ENCODE peak calls at places on chromosomes 11 and 22, in five cellular contexts. M is astrocyte of the cerebellum, Q is psoas muscle, J is foreskin fibroblast, N is GM12865. L is an unnamed sample.
A peak's percentile ranks its signal among the peaks of the same experiment; 100 is the strongest.

GRCh38 chr11:86984701-86985100 is 29.5 kb upstream of the FZD4 start:
- DNase-seq in M (no peak), Q (peak; percentile 59), J (no peak), N (no peak), L (no peak)

GRCh38 chr11:118224512-118225180 is at the start of gene JAML:
- DNase-seq in M (no peak), Q (no peak), J (no peak), N (peak; percentile 77), L (no peak)

GRCh38 chr11:18791175-18792065 is at the start of gene PTPN5:
- DNase-seq in M (no peak), Q (no peak), J (no peak), N (no peak), L (peak; percentile 13)

GRCh38 chr22:20324139-20324516 is 4.3 kb upstream of the DGCR6L start:
- DNase-seq in M (no peak), Q (no peak), J (no peak), N (no peak), L (no peak)

GRCh38 chr11:12811861-12812260 is 137.6 kb downstream of the TEAD1 start:
- DNase-seq in M (no peak), Q (no peak), J (no peak), N (peak; percentile 71), L (no peak)

GRCh38 chr11:128967578-128967977 is 24.9 kb upstream of the TP53AIP1 start:
- DNase-seq in M (no peak), Q (no peak), J (no peak), N (no peak), L (no peak)

GRCh38 chr22:47850644-47851151 is 1088.2 kb downstream of the TBC1D22A start:
- DNase-seq in M (peak; percentile 8), Q (no peak), J (no peak), N (no peak), L (no peak)

GRCh38 chr11:86955111-86955673 is at the start of gene FZD4:
- DNase-seq in M (peak; percentile 48), Q (peak; percentile 96), J (peak; percentile 89), N (peak; percentile 87), L (peak; percentile 91)

GRCh38 chr22:39325392-39325932 is 6.0 kb upstream of the RPL3 start:
- DNase-seq in M (no peak), Q (no peak), J (no peak), N (no peak), L (no peak)

GRCh38 chr22:28141614-28142013 is 222.6 kb upstream of the PITPNB start:
- DNase-seq in M (peak; percentile 84), Q (no peak), J (peak; percentile 60), N (no peak), L (peak; percentile 73)

GRCh38 chr11:130379276-130379675 is 49.1 kb downstream of the ADAMTS8 start:
- DNase-seq in M (no peak), Q (no peak), J (no peak), N (no peak), L (no peak)

GRCh38 chr11:131674051-131674755 is 303.8 kb downstream of the NTM start:
- DNase-seq in M (peak; percentile 53), Q (peak; percentile 80), J (peak; percentile 71), N (peak; percentile 63), L (peak; percentile 91)

DNA sequence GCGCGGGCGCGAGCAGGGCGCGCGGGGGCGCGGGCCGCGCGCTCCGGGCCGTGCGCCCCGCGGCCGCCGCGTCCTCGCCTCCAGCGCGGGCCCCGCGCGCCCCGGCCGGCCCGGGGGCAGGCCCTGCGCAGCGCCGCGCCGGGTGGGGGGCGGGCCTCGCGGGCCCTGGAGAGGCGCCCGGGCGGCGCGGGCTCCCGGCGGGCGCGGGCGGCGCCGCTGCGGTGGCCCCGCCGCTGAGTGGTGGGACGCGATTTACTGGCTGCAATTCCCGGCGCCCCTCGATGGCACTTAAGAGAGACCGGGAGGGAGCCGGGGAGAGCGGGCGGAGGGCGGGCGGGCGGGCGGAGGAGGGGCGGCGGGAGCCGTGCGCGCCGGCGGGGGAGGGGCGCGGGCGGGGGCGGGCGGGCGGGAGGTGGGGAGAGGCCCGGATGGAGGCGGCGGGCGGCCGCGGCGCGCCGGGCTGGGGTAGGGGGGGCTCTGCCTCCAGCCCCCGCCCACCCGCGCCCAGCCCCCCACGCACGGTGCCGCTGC is 73.2 kb upstream of the TCF20 start:
- DNase-seq in M (no peak), Q (no peak), J (no peak), N (no peak), L (no peak)
- H3K4me3 ChIP-seq in M (no peak overlapping the region), Q (peak overlapping the region; percentile 59), J (no peak overlapping the region), N (no peak overlapping the region), L (peak overlapping the region; percentile 35)

GRCh38 chr11:21285104-21285503 is 615.7 kb downstream of the NELL1 start:
- DNase-seq in M (no peak), Q (no peak), J (no peak), N (no peak), L (no peak)

GRCh38 chr11:21295508-21295907 is 626.1 kb downstream of the NELL1 start:
- DNase-seq in M (no peak), Q (no peak), J (no peak), N (no peak), L (no peak)

DNA sequence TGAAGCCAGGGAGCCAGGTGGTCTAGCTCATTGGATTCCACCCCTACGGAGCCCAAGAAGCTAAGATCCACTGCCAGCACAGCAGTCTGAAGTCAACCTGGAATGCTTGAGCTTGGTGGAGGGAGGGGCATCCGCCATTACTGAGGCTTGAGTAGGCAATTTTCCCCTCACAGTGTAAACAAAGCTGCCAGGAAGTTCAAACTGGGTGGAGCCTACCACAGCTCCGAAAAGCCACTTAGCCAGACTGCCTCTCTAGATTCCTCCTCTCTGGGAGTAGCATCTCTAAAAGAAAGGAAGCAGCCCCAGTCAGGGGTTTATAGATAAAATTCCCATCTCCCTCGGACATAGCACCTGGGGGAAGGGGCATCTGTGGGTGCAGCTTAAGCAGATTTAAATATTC is 620.3 kb downstream of the NELL1 start:
- DNase-seq in M (no peak), Q (no peak), J (no peak), N (no peak), L (no peak)
- H3K4me3 ChIP-seq in M (no peak overlapping the region), Q (no peak overlapping the region), J (no peak overlapping the region), N (no peak overlapping the region), L (no peak overlapping the region)

DNA sequence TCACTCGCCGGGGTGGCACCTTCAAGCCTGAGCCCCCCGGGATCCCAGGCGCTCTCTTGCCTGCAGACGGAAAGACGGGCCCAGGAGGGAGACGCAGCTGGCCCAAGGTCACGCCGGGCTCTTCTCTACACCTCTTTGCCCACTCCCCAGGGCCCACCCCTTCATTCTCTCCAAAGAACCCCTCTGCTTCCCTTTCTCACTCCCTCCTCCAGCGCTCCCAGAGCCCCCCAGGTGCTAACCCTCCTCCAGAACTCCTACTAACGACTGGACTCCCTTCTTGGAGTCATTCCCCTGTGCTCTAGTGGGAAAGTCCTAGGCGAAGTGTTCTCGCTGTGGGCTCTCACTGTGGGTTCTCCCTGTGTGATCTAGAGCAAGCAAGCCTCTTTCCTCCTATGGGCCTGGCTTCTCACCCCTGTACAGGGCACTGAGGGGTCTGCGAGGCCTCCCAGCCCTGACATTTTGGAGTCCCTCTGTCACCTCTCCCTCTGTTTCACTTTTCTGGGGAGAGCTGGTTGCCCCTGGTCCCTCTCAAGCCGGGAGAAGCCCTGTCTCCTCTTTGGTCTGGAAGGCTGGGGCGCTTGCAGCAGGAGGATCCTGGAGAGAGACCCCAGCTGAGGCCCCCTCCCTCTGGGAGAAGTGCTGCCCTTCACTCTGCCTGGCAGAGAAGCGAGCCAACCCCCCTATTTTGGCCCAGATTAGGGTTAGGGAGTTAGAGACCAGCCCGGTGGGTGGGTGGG is 858 bp downstream of the OAF start:
- DNase-seq in M (no peak), Q (no peak), J (no peak), N (no peak), L (no peak)
- H3K4me3 ChIP-seq in M (peak overlapping the region; percentile 58), Q (peak overlapping the region; percentile 68), J (peak overlapping the region; percentile 78), N (peak overlapping the region; percentile 66), L (peak overlapping the region; percentile 74)

GRCh38 chr11:35211952-35212351 is 73.0 kb downstream of the CD44 start:
- DNase-seq in M (no peak), Q (no peak), J (no peak), N (no peak), L (no peak)
- H3K4me3 ChIP-seq in M (no peak overlapping the region), Q (no peak overlapping the region), J (no peak overlapping the region), N (no peak overlapping the region), L (no peak overlapping the region)

GRCh38 chr11:67586568-67587250 is 3.1 kb downstream of the GSTP1 start:
- DNase-seq in M (no peak), Q (no peak), J (no peak), N (no peak), L (no peak)

GRCh38 chr11:67583319-67584204 is at the start of gene GSTP1:
- DNase-seq in M (peak; percentile 51), Q (peak; percentile 97), J (peak; percentile 88), N (peak; percentile 91), L (peak; percentile 88)

GRCh38 chr11:67584205-67584880 is 731 bp downstream of the GSTP1 start:
- DNase-seq in M (no peak), Q (peak; percentile 86), J (peak; percentile 61), N (peak; percentile 49), L (peak; percentile 64)

GRCh38 chr11:67584881-67585873 is 1.6 kb downstream of the GSTP1 start:
- DNase-seq in M (no peak), Q (no peak), J (no peak), N (no peak), L (no peak)

DNA sequence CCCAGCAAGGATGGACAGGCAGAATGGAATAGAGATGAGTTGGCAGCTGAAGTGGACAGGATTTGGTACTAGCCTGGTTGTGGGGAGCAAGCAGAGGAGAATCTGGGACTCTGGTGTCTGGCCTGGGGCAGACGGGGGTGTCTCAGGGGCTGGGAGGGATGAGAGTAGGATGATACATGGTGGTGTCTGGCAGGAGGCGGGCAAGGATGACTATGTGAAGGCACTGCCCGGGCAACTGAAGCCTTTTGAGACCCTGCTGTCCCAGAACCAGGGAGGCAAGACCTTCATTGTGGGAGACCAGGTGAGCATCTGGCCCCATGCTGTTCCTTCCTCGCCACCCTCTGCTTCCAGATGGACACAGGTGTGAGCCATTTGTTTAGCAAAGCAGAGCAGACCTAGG is 2.3 kb downstream of the GSTP1 start:
- DNase-seq in M (no peak), Q (no peak), J (no peak), N (no peak), L (no peak)
- H3K4me3 ChIP-seq in M (no peak overlapping the region), Q (no peak overlapping the region), J (no peak overlapping the region), N (no peak overlapping the region), L (no peak overlapping the region)

GRCh38 chr11:3989251-3989650 is 105.3 kb upstream of the RRM1 start:
- DNase-seq in M (no peak), Q (no peak), J (no peak), N (no peak), L (no peak)
- H3K4me3 ChIP-seq in M (peak overlapping the region; percentile 15), Q (no peak overlapping the region), J (no peak overlapping the region), N (no peak overlapping the region), L (peak overlapping the region; percentile 25)